ENCODE peak calls at places on chromosomes 2 and 18, in nine cellular contexts. I, L, R, S, E, K, H, P and W are unnamed samples.

GRCh38 chr2:94994914-94995236 is 30.6 kb upstream of the MAL start:
- DNase-seq in P (no peak), S (no peak), L (no peak), I (no peak), R (no peak), E (no peak), H (no peak), K (no peak), W (no peak)

GRCh38 chr18:50232419-50232818 is 33.9 kb downstream of the CFAP53 start:
- DNase-seq in I (no peak), P (no peak), S (no peak), K (no peak), R (no peak), E (no peak), L (no peak), H (no peak), W (no peak)

GRCh38 chr2:188158337-188159100 is 133.2 kb upstream of the GULP1 start:
- DNase-seq in S (no peak), P (no peak), E (peak; percentile 11), K (no peak), L (no peak), I (no peak), R (no peak), H (no peak), W (no peak)

GRCh38 chr2:235077046-235077445 is 125.2 kb downstream of the SH3BP4 start:
- DNase-seq in I (no peak), E (peak; percentile 55), H (no peak), K (no peak), R (no peak), P (no peak), L (no peak), S (no peak), W (no peak)

GRCh38 chr18:61606759-61607158 is 273.5 kb downstream of the CDH20 start:
- DNase-seq in S (no peak), I (peak; percentile 83), H (no peak), K (peak; percentile 45), E (peak; percentile 86), L (peak; percentile 46), R (no peak), P (peak; percentile 99), W (no peak)

GRCh38 chr2:226424971-226425370 is 374.6 kb downstream of the IRS1 start:
- DNase-seq in I (no peak), P (no peak), L (no peak), H (no peak), R (no peak), E (no peak), S (no peak), K (no peak), W (no peak)

GRCh38 chr2:120909102-120909501 is 173.4 kb downstream of the GLI2 start:
- DNase-seq in I (no peak), S (no peak), H (no peak), E (no peak), L (no peak), K (no peak), R (no peak), P (no peak), W (no peak)

GRCh38 chr2:222057249-222058073 is 241.3 kb downstream of the PAX3 start:
- DNase-seq in L (no peak), H (no peak), S (peak; percentile 43), R (peak; percentile 41), I (peak; percentile 35), K (no peak), E (peak; percentile 51), P (peak; percentile 64), W (peak; percentile 33)

GRCh38 chr2:64008434-64009009 is 10.7 kb downstream of the VPS54 start:
- DNase-seq in E (no peak), I (no peak), S (no peak), L (no peak), P (no peak), H (no peak), K (no peak), R (no peak), W (no peak)

GRCh38 chr2:14451312-14451711 is 181.2 kb upstream of the LRATD1 start:
- DNase-seq in I (peak; percentile 40), H (no peak), R (no peak), L (no peak), P (no peak), K (no peak), E (no peak), S (no peak), W (no peak)

GRCh38 chr2:36376319-36376765 is 20.8 kb downstream of the CRIM1 start:
- DNase-seq in L (peak; percentile 76), I (no peak), K (peak; percentile 85), P (peak; percentile 81), S (no peak), R (peak; percentile 57), H (no peak), E (peak; percentile 49), W (no peak)

GRCh38 chr2:155377178-155377780 is 678.8 kb downstream of the KCNJ3 start:
- DNase-seq in H (no peak), R (no peak), S (no peak), P (peak; percentile 25), I (peak; percentile 66), K (no peak), E (peak; percentile 9), L (no peak), W (peak; percentile 64)

GRCh38 chr2:238225911-238226697 is 13.7 kb downstream of the HES6 start:
- DNase-seq in S (no peak), R (no peak), E (no peak), H (no peak), K (no peak), L (no peak), P (no peak), I (no peak), W (no peak)

GRCh38 chr2:215699698-215700407 is 264.0 kb upstream of the FN1 start:
- DNase-seq in I (peak; percentile 72), E (no peak), S (no peak), K (no peak), P (no peak), L (no peak), H (no peak), R (no peak), W (no peak)

GRCh38 chr18:13361422-13361821 is 142.9 kb downstream of the LDLRAD4 start:
- DNase-seq in E (no peak), P (no peak), K (no peak), L (no peak), H (no peak), I (no peak), S (no peak), R (no peak), W (no peak)

GRCh38 chr2:121008978-121009377 is 273.3 kb downstream of the GLI2 start:
- DNase-seq in H (no peak), I (no peak), P (peak; percentile 19), R (no peak), E (no peak), L (no peak), K (no peak), S (no peak), W (no peak)

GRCh38 chr2:72988726-72989273 is 71.5 kb downstream of the EMX1 start:
- DNase-seq in P (no peak), E (no peak), L (no peak), H (no peak), I (no peak), K (no peak), R (no peak), S (no peak), W (no peak)

GRCh38 chr2:185738679-185739472 is at the start of gene FSIP2:
- DNase-seq in I (peak; percentile 92), L (peak; percentile 87), E (peak; percentile 72), H (no peak), K (peak; percentile 91), S (peak; percentile 79), P (peak; percentile 84), R (peak; percentile 87), W (peak; percentile 82)

GRCh38 chr2:15603948-15604347 is 12.3 kb downstream of the DDX1 start:
- DNase-seq in L (no peak), H (no peak), S (no peak), K (no peak), I (no peak), E (no peak), R (no peak), P (no peak), W (no peak)

GRCh38 chr2:191150451-191151314 is at the start of gene STAT4:
- DNase-seq in E (peak; percentile 54), K (peak; percentile 59), S (peak; percentile 73), H (peak; percentile 62), L (peak; percentile 42), R (peak; percentile 53), P (peak; percentile 59), I (peak; percentile 53), W (peak; percentile 84)

GRCh38 chr18:78972930-78973331 is 6.7 kb upstream of the SALL3 start:
- DNase-seq in H (no peak), R (no peak), L (no peak), I (no peak), K (no peak), E (no peak), S (no peak), P (no peak), W (no peak)

GRCh38 chr2:226117506-226118065 is 682.0 kb downstream of the IRS1 start:
- DNase-seq in S (no peak), P (no peak), R (no peak), E (no peak), I (no peak), K (no peak), H (no peak), L (no peak), W (no peak)

GRCh38 chr2:229237270-229237669 is 33.8 kb downstream of the PID1 start:
- DNase-seq in I (no peak), R (no peak), H (no peak), E (no peak), S (no peak), L (no peak), P (no peak), K (no peak), W (no peak)

GRCh38 chr2:167383610-167384194 is 495.4 kb downstream of the XIRP2 start:
- DNase-seq in I (no peak), K (no peak), L (no peak), R (no peak), S (no peak), P (no peak), E (no peak), H (no peak), W (no peak)

GRCh38 chr2:224520064-224520463 is 65.1 kb downstream of the CUL3 start:
- DNase-seq in K (no peak), E (peak; percentile 22), I (peak; percentile 21), L (no peak), S (peak; percentile 34), H (no peak), P (no peak), R (no peak), W (peak; percentile 68)

GRCh38 chr2:200625958-200626363 is 40.1 kb downstream of the AOX1 start:
- DNase-seq in S (no peak), I (no peak), L (no peak), E (no peak), R (no peak), H (no peak), K (no peak), P (no peak), W (no peak)

GRCh38 chr18:48348739-48349138 is 60.4 kb downstream of the ZBTB7C start:
- DNase-seq in E (no peak), H (no peak), L (no peak), S (no peak), R (no peak), K (no peak), I (no peak), P (no peak), W (no peak)

GRCh38 chr18:47075098-47075883 is 39.9 kb upstream of the ELOA2 start:
- DNase-seq in K (no peak), H (no peak), L (no peak), I (no peak), S (no peak), R (no peak), P (peak; percentile 75), E (peak; percentile 25), W (no peak)

GRCh38 chr2:171492664-171493063 is 29.6 kb upstream of the CYBRD1 start:
- DNase-seq in K (no peak), P (no peak), E (no peak), R (no peak), L (no peak), S (no peak), H (no peak), I (no peak), W (no peak)

GRCh38 chr2:51695531-51695930 is 663.6 kb upstream of the NRXN1 start:
- DNase-seq in I (no peak), P (no peak), S (no peak), H (no peak), L (no peak), R (no peak), K (no peak), E (no peak), W (no peak)

GRCh38 chr2:109063326-109063670 is 65.7 kb upstream of the SH3RF3 start:
- DNase-seq in I (no peak), K (no peak), L (no peak), E (no peak), S (no peak), R (no peak), P (peak; percentile 19), H (no peak), W (no peak)